ENCODE peak calls at places on chromosomes 2 and 18, in eight cellular contexts. I is gastrocnemius medialis, P is HCT116, S is tibial nerve, J is K562, F is transverse colon, V is A549, B is heart left ventricle. M is an unnamed sample.
A peak's percentile ranks its signal among the peaks of the same experiment; 100 is the strongest.

GRCh38 chr2:47783491-47784330 is 766 bp downstream of the MSH6 start:
- DNase-seq in I (peak; percentile 24), P (peak; percentile 37), S (peak; percentile 41), J (peak; percentile 90), F (peak; percentile 79), V (peak; percentile 85), B (peak; percentile 80), M (peak; percentile 72)

GRCh38 chr2:160281213-160281612 is 81.1 kb upstream of the ITGB6 start:
- DNase-seq in I (no peak), P (no peak), S (no peak), J (no peak), F (no peak), V (no peak), B (no peak), M (no peak)

GRCh38 chr2:140698736-140699135 is 1432.1 kb downstream of the LRP1B start:
- DNase-seq in I (no peak), P (no peak), S (no peak), J (no peak), F (no peak), V (no peak), B (no peak), M (no peak)

GRCh38 chr18:50218432-50219197 is 23.7 kb upstream of the MYO5B start:
- DNase-seq in I (no peak), P (peak; percentile 33), S (no peak), J (peak; percentile 14), F (peak; percentile 56), V (no peak), B (no peak), M (peak; percentile 49)

GRCh38 chr18:10455726-10456453 is 1.5 kb downstream of the APCDD1 start:
- DNase-seq in I (no peak), P (no peak), S (no peak), J (no peak), F (no peak), V (no peak), B (no peak), M (no peak)

GRCh38 chr2:153543639-153544071 is 65.1 kb upstream of the RPRM start:
- DNase-seq in I (no peak), P (no peak), S (no peak), J (no peak), F (no peak), V (no peak), B (no peak), M (no peak)

GRCh38 chr2:216596986-216597509 is 36.2 kb upstream of the IGFBP2 start:
- DNase-seq in I (no peak), P (no peak), S (no peak), J (no peak), F (no peak), V (no peak), B (no peak), M (no peak)

GRCh38 chr2:26754539-26754938 is 9.5 kb upstream of the SLC35F6 start:
- DNase-seq in I (no peak), P (no peak), S (no peak), J (no peak), F (no peak), V (no peak), B (no peak), M (no peak)

GRCh38 chr2:38315707-38316333 is 61.3 kb downstream of the ATL2 start:
- DNase-seq in I (no peak), P (peak; percentile 31), S (peak; percentile 28), J (peak; percentile 34), F (no peak), V (peak; percentile 58), B (no peak), M (no peak)

GRCh38 chr2:167294031-167294774 is 405.9 kb downstream of the XIRP2 start:
- DNase-seq in I (no peak), P (no peak), S (peak; percentile 13), J (no peak), F (peak; percentile 38), V (no peak), B (peak; percentile 51), M (no peak)

DNA sequence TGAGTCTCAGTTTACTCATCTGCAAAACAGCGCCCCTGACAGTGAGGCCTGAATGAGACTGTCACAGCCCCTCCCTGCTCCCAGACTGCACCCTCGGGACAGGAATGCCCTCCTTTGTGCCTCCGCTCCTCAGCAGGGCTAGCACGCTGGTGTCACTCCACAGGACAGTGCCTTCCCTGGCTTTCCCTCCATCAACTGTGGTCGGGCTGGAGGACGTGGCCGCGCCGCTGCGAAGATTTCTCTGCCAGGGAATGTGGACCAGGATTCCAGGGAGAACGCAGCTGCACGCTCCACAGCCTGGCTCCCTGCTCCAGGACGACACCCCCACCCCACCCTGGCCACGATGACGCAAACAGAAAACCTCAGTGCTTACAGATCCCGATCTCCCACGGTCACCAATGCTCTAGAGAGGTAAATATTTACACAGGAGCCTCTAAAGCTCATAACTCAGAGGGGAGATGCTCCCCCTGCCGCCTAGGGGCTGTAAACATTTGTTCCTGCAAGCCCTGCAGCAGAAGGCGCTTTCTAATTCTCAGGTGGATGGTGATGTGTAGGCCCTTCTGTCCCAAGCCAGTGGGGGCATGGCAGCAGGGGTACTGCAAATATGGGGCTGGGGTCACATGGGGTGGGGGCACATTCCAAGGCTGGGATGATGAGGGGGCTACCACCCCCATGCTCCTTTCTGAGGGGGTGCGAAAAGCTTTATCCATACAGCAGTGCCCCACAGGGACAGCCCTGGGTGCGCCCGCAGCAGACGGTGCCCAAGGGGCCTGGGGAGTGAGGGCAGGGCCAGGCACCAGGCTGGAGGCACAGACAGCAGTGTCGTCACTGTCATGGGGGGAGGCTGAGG is 12.4 kb downstream of the HS6ST1 start:
- DNase-seq in I (no peak), P (no peak), S (peak; percentile 49), J (peak; percentile 39), F (peak; percentile 81), V (peak; percentile 84), B (peak; percentile 66), M (peak; percentile 49)
- TF ChIP-seq POLR2A in I (no peak), P (no peak), S (no peak), J (no peak), F (no peak), V (no peak), B (no peak), M (no peak)

GRCh38 chr18:8946046-8946838 is 156.3 kb upstream of the NDUFV2 start:
- DNase-seq in I (no peak), P (no peak), S (no peak), J (no peak), F (no peak), V (no peak), B (no peak), M (no peak)

GRCh38 chr18:8948011-8948410 is 154.5 kb upstream of the NDUFV2 start:
- DNase-seq in I (no peak), P (no peak), S (no peak), J (no peak), F (no peak), V (no peak), B (no peak), M (no peak)

GRCh38 chr18:8949206-8949605 is 153.3 kb upstream of the NDUFV2 start:
- DNase-seq in I (no peak), P (no peak), S (no peak), J (no peak), F (no peak), V (no peak), B (no peak), M (no peak)

GRCh38 chr18:8948471-8949149 is 153.9 kb upstream of the NDUFV2 start:
- DNase-seq in I (no peak), P (no peak), S (no peak), J (peak; percentile 48), F (no peak), V (peak; percentile 57), B (no peak), M (no peak)

DNA sequence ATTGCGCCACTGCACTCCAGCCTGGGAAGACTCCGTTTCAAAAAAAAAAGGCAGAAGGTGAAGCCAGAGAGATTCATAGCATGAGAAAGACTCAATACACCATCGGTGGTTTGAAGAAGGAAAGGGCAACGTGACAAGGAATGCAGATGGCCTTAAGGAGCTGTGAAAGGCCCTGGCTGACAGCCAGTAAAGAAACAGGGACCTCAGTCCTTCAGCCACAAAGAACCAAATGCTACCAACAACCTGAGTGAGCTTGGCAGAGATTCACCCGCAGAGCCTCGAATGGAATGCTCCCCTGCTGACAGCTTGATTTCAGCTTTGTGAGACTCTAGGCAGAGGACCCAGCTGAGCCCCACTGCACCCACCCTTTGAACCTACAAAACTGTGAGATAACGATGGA is 154.9 kb upstream of the NDUFV2 start:
- DNase-seq in I (no peak), P (no peak), S (no peak), J (no peak), F (no peak), V (no peak), B (no peak), M (no peak)
- H3K27ac ChIP-seq in I (no peak overlapping the region), P (no peak overlapping the region), S (no peak overlapping the region), J (no peak overlapping the region), F (peak overlapping the region; percentile 63), V (no peak overlapping the region), B (no peak overlapping the region), M (no peak overlapping the region)

DNA sequence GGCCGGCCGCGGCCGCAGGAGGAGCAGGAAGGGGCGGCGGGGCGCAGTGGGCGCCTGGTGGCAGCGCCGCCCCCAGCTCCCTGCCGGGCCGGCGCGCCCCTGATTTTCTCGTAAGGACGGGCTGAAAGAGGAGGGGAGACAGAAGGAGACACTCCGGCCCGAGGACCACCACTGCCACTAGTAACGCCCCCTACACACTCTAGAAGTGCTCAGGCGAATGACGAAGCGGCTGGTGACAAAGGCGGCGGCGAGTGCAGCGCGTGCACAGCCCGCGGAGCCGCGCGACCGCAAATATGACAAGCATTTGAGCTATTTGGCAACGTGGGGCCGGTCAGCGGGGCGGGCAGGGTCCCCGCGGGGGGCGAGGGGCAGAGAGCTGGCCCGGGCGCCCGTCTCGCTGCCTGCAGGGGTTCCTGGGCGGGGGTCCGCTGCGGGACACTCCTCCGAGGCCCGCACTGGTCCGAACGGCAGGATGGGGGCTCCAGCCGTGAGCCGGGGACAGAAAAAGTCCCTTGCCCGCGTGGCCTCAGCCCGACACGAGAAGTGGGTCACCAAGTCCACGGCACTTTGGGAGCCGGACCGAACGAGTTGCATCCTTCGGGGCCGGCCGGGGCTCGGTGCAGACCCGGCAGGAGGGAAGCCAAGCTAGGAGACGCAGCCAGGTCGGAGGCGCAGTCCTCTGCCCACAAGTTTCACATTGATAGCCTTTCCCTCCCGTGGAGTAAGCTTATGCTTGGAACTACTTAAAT is 524 bp upstream of the SERTAD2 start:
- DNase-seq in I (peak; percentile 59), P (peak; percentile 64), S (peak; percentile 70), J (no peak), F (peak; percentile 78), V (peak; percentile 62), B (peak; percentile 88), M (peak; percentile 82)
- TF ChIP-seq POLR2A in I (peak; percentile 94), P (peak; percentile 59), S (peak; percentile 87), J (peak; percentile 83), F (peak; percentile 77), V (peak; percentile 74), B (peak; percentile 83), M (no peak)

GRCh38 chr2:233489143-233489542 is 77.4 kb downstream of the USP40 start:
- DNase-seq in I (no peak), P (no peak), S (no peak), J (no peak), F (no peak), V (no peak), B (no peak), M (no peak)

GRCh38 chr2:233490831-233491230 is 75.8 kb downstream of the USP40 start:
- DNase-seq in I (no peak), P (no peak), S (no peak), J (no peak), F (no peak), V (no peak), B (no peak), M (no peak)

GRCh38 chr2:233491326-233491725 is 75.3 kb downstream of the USP40 start:
- DNase-seq in I (no peak), P (no peak), S (no peak), J (no peak), F (no peak), V (no peak), B (no peak), M (no peak)

GRCh38 chr2:233487748-233488345 is 78.7 kb downstream of the USP40 start:
- DNase-seq in I (no peak), P (no peak), S (no peak), J (no peak), F (no peak), V (peak; percentile 33), B (no peak), M (no peak)

GRCh38 chr2:233489666-233490065 is 76.9 kb downstream of the USP40 start:
- DNase-seq in I (no peak), P (no peak), S (no peak), J (no peak), F (no peak), V (no peak), B (no peak), M (no peak)
- H3K27ac ChIP-seq in I (no peak overlapping the region), P (no peak overlapping the region), S (peak overlapping the region; percentile 46), J (no peak overlapping the region), F (no peak overlapping the region), V (peak overlapping the region; percentile 98), B (no peak overlapping the region), M (no peak overlapping the region)